ENCODE peak calls at places on chromosome 17, in seven cellular contexts. Q, H, V, W, L, Z and U are unnamed samples. For H3K27me3, the result is how much of the 10 kb centered on the place peaks cover.

GRCh38 chr17:39195568-39196160 is 1.8 kb downstream of the CACNB1 start:
- DNase-seq in V (no peak), L (no peak), Q (no peak), H (no peak), Z (no peak), W (no peak), U (no peak)

GRCh38 chr17:21296097-21297025 is 11.8 kb downstream of the MAP2K3 start:
- DNase-seq in Z (no peak), Q (peak), L (no peak), W (no peak), H (no peak), V (peak), U (no peak)

GRCh38 chr17:40168262-40168832 is 8.9 kb upstream of the RAPGEFL1 start:
- DNase-seq in Q (no peak), V (peak), H (peak), W (peak), Z (peak), L (no peak), U (no peak)

GRCh38 chr17:3977387-3977786 is 13.2 kb upstream of the ATP2A3 start:
- DNase-seq in H (no peak), Q (peak), L (no peak), W (no peak), V (no peak), Z (no peak), U (no peak)

GRCh38 chr17:45573915-45574314 is 83.4 kb upstream of the PLEKHM1 start:
- DNase-seq in V (no peak), W (no peak), Z (no peak), Q (no peak), L (no peak), H (no peak), U (no peak)

GRCh38 chr17:39739020-39739884 is 1.5 kb downstream of the GRB7 start:
- DNase-seq in L (no peak), Z (no peak), H (peak), V (no peak), Q (peak), W (no peak), U (no peak)

GRCh38 chr17:39462644-39463375 is 1.5 kb downstream of the CDK12 start:
- DNase-seq in V (peak), W (no peak), Q (peak), L (no peak), Z (no peak), H (peak), U (no peak)

GRCh38 chr17:1438593-1439083 is 17.4 kb downstream of the CRK start:
- DNase-seq in L (no peak), W (no peak), Q (no peak), V (peak), Z (peak), H (no peak), U (no peak)

GRCh38 chr17:27800522-27800921 is at the start of gene NOS2:
- DNase-seq in L (no peak), W (no peak), Z (no peak), V (no peak), H (no peak), Q (no peak), U (no peak)

GRCh38 chr17:76405967-76406647 is 21.7 kb downstream of the SPHK1 start:
- DNase-seq in L (no peak), W (no peak), Z (no peak), H (no peak), V (peak), Q (peak), U (no peak)

GRCh38 chr17:6435968-6436367 is 1.0 kb upstream of the AIPL1 start:
- DNase-seq in H (peak), Q (no peak), Z (peak), V (peak), L (peak), W (no peak), U (peak)

GRCh38 chr17:17073006-17073626 is 30.9 kb downstream of the MPRIP start:
- DNase-seq in Z (no peak), L (no peak), W (no peak), V (no peak), H (no peak), Q (peak), U (no peak)

GRCh38 chr17:73902416-73903181 is 258.4 kb upstream of the SDK2 start:
- DNase-seq in V (no peak), Z (no peak), W (no peak), Q (peak), H (peak), L (no peak), U (no peak)

GRCh38 chr17:17349724-17350106 is 46.5 kb downstream of the NT5M start:
- DNase-seq in Z (no peak), H (no peak), W (no peak), Q (peak), V (no peak), L (no peak), U (no peak)

GRCh38 chr17:60557805-60558204 is 31.8 kb upstream of the APPBP2 start:
- DNase-seq in V (no peak), L (no peak), Q (no peak), H (no peak), W (no peak), Z (no peak), U (no peak)

GRCh38 chr17:12078791-12079190 is 58.1 kb downstream of the MAP2K4 start:
- DNase-seq in V (no peak), Z (peak), Q (no peak), W (no peak), H (no peak), L (no peak), U (no peak)

GRCh38 chr17:17151962-17152361 is 54.2 kb downstream of the PLD6 start:
- DNase-seq in V (peak), Q (no peak), Z (peak), L (no peak), H (no peak), W (no peak), U (no peak)

GRCh38 chr17:59002848-59003247 is 103.8 kb downstream of the TRIM37 start:
- DNase-seq in Z (no peak), V (peak), Q (no peak), W (no peak), H (no peak), L (no peak), U (no peak)

GRCh38 chr17:75078097-75079022 is 9.4 kb upstream of the SLC16A5 start:
- DNase-seq in V (peak), Z (peak), L (no peak), W (peak), H (no peak), Q (no peak), U (no peak)

GRCh38 chr17:27530791-27531391 is 74.6 kb downstream of the KSR1 start:
- DNase-seq in W (no peak), Z (no peak), Q (no peak), H (no peak), V (no peak), L (no peak), U (no peak)

GRCh38 chr17:412211-413015 is 59.8 kb upstream of the RPH3AL start:
- DNase-seq in W (no peak), H (peak), Q (no peak), L (no peak), V (peak), Z (peak), U (peak)

GRCh38 chr17:6110592-6110991 is 40.4 kb downstream of the WSCD1 start:
- DNase-seq in Q (no peak), V (no peak), L (no peak), Z (no peak), H (no peak), W (peak), U (no peak)

GRCh38 chr17:78258323-78259229 is 27.1 kb downstream of the TMEM235 start:
- DNase-seq in H (peak), L (no peak), W (no peak), V (no peak), Q (peak), Z (peak), U (peak)

GRCh38 chr17:55158439-55158838 is 106.3 kb upstream of the HLF start:
- DNase-seq in Z (no peak), Q (no peak), L (no peak), W (no peak), V (no peak), H (no peak), U (no peak)

DNA sequence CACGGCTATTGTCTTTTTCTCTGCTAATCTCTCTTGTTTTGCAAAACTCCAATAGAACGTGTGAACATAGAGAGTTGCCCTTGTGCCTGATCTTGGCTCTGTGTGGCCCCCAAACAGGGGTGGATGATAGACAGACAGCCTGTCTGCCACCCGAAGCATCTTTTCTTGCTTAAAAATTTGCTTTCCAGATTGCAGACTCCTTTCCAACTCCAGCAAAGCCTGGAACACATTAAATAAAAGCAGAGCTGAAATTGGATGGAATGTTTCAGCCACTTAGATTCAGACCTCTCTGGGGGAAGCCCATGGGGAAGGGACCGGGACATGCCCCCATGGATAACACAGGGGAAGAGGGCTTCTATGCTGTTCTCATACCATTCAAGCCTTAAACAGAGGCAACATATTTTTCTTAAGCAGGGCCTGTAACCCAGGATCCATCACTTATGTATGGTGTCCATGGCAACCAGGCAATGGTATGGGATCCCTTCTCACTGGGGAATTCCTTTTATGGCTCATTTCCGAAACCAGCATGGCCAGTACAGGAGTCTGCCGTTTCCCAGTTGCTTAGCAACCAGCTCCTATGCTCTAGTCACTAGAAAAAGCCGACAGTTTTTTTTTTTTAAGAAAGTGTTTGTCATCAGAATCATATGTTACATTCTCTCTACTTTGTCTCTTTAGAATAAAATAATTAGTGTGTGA is 61.9 kb upstream of the MARCHF10 start:
- DNase-seq in W (no peak), Q (no peak), L (no peak), H (peak), V (no peak), Z (peak), U (no peak)
- H3K27ac ChIP-seq in W (no peak), Q (no peak), L (no peak), H (no peak), V (no peak), Z (peak), U (no peak)

GRCh38 chr17:44376124-44376523 is 12.5 kb upstream of the FAM171A2 start:
- DNase-seq in Z (peak), L (no peak), H (peak), V (peak), W (no peak), Q (no peak), U (no peak)
- TF ChIP-seq CTCF in Z (peak), L (no peak), H (peak), V (no peak), W (peak), Q (no peak), U (no peak)

GRCh38 chr17:80492343-80493136 is 16.1 kb upstream of the NPTX1 start:
- DNase-seq in V (no peak), Z (no peak), Q (no peak), W (no peak), H (no peak), L (no peak), U (no peak)
- H3K27me3 ChIP-seq in V (under half), Z (under half), Q (under half), W (under half), H (under half), L (half or more), U (under half)

GRCh38 chr17:57988301-57989010 is 402 bp upstream of the VEZF1 start:
- DNase-seq in V (peak), H (no peak), L (no peak), W (no peak), Z (peak), Q (peak), U (no peak)
- H3K27ac ChIP-seq in V (peak), H (peak), L (peak), W (peak), Z (peak), Q (peak), U (peak)

GRCh38 chr17:56937688-56938087 is 23.2 kb downstream of the COIL start:
- DNase-seq in Z (no peak), W (no peak), L (no peak), H (no peak), Q (no peak), V (no peak), U (no peak)

GRCh38 chr17:56934280-56934679 is 20.4 kb upstream of the TRIM25 start:
- DNase-seq in W (no peak), H (no peak), V (no peak), Z (no peak), L (no peak), Q (no peak), U (no peak)

GRCh38 chr17:56935461-56935860 is 21.6 kb upstream of the TRIM25 start:
- DNase-seq in H (no peak), V (no peak), Z (no peak), L (no peak), Q (no peak), W (no peak), U (no peak)

GRCh38 chr17:56933868-56934267 is 20.0 kb upstream of the TRIM25 start:
- DNase-seq in L (no peak), W (no peak), Z (no peak), Q (no peak), H (no peak), V (no peak), U (no peak)

DNA sequence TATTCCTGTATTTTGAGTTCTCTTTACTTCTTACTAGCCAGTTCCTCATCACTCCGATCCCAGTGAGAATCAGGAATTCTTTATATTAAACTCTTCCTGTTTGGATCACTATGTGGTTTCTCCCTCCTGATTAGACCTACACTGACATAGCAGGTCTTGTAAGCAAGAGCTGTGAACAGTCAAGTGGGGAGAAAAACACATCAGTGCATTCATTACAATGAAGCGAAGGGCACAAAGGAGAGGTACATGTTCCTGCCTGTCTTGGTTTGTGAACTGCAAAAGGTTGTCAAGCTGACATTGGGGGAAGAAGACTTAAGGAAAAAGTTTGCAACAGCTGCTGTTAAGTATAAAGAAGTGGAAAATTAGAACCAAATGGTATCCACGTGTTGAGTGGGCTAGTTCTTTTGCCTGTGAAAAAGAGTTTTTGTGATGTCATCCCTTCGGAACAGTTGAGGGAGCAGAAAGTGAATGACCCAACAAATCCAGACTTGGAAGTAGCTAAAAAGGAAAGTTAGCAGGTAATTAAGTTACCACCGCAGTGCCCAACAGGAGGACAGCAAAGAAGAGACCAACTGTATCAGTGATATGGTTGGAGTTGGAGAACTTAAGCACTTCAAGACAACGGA is 23.0 kb upstream of the TRIM25 start:
- DNase-seq in V (no peak), H (no peak), L (no peak), Z (no peak), W (no peak), Q (no peak), U (no peak)
- TF ChIP-seq CTCF in V (no peak), H (no peak), L (no peak), Z (no peak), W (no peak), Q (no peak), U (no peak)